ENCODE peak calls at places on chromosomes 5 and 9, in nine cellular contexts. D is cardiac muscle cell, Q is OCI-LY7, Y is pancreas, U is astrocyte, S is aorta, P is psoas muscle, J is Panc1, V is IMR-90. O is an unnamed sample.

GRCh38 chr5:144042157-144042556 is 128.3 kb downstream of the YIPF5 start:
- DNase-seq in D (no peak), Q (no peak), Y (no peak), U (no peak), S (no peak), P (no peak), J (no peak), V (no peak), O (no peak)

GRCh38 chr5:148336704-148337435 is 1.5 kb downstream of the SPINK9 start:
- DNase-seq in D (no peak), Q (peak), Y (no peak), U (no peak), S (no peak), P (no peak), J (no peak), V (no peak), O (no peak)

GRCh38 chr5:76831108-76831447 is 12.2 kb downstream of the F2RL1 start:
- DNase-seq in D (peak), Q (no peak), Y (peak), U (peak), S (no peak), P (no peak), J (no peak), V (peak), O (no peak)

GRCh38 chr5:28216939-28217360 is 1178.6 kb upstream of the CDH9 start:
- DNase-seq in D (no peak), Q (no peak), Y (no peak), U (no peak), S (no peak), P (no peak), J (no peak), V (no peak), O (no peak)

GRCh38 chr5:33513786-33514185 is 73.0 kb downstream of the TARS1 start:
- DNase-seq in D (peak), Q (no peak), Y (no peak), U (no peak), S (peak), P (no peak), J (no peak), V (no peak), O (no peak)

GRCh38 chr9:115013998-115014397 is 83.6 kb upstream of the TNFSF8 start:
- DNase-seq in D (peak), Q (peak), Y (peak), U (peak), S (peak), P (peak), J (no peak), V (peak), O (peak)

GRCh38 chr5:160240350-160240749 is 11.0 kb downstream of the FABP6 start:
- DNase-seq in D (no peak), Q (no peak), Y (no peak), U (no peak), S (no peak), P (no peak), J (no peak), V (no peak), O (no peak)

GRCh38 chr5:10489810-10490426 is 48.2 kb downstream of the ROPN1L start:
- DNase-seq in D (no peak), Q (peak), Y (no peak), U (no peak), S (no peak), P (no peak), J (no peak), V (peak), O (no peak)

GRCh38 chr9:131704195-131704983 is 35.5 kb downstream of the RAPGEF1 start:
- DNase-seq in D (no peak), Q (no peak), Y (no peak), U (no peak), S (no peak), P (no peak), J (no peak), V (no peak), O (no peak)

GRCh38 chr5:181190711-181191525 is 14.1 kb downstream of the TRIM7 start:
- DNase-seq in D (peak), Q (peak), Y (peak), U (no peak), S (peak), P (peak), J (no peak), V (no peak), O (peak)

GRCh38 chr9:2465921-2466460 is 155.6 kb upstream of the VLDLR start:
- DNase-seq in D (no peak), Q (no peak), Y (peak), U (no peak), S (no peak), P (no peak), J (no peak), V (peak), O (no peak)

GRCh38 chr9:127898433-127899199 is 787 bp downstream of the ST6GALNAC6 start:
- DNase-seq in D (peak), Q (peak), Y (peak), U (peak), S (peak), P (peak), J (no peak), V (peak), O (no peak)

GRCh38 chr9:7403839-7404238 is 395.7 kb downstream of the DMAC1 start:
- DNase-seq in D (no peak), Q (no peak), Y (no peak), U (no peak), S (no peak), P (no peak), J (no peak), V (no peak), O (no peak)

GRCh38 chr9:134449180-134449916 is 123.1 kb downstream of the RXRA start:
- DNase-seq in D (peak), Q (peak), Y (peak), U (peak), S (peak), P (peak), J (peak), V (peak), O (peak)

GRCh38 chr5:154287136-154287535 is 96.6 kb downstream of the GALNT10 start:
- DNase-seq in D (peak), Q (no peak), Y (no peak), U (peak), S (peak), P (no peak), J (no peak), V (peak), O (no peak)

GRCh38 chr5:56669534-56670483 is 145.5 kb upstream of the MAP3K1 start:
- DNase-seq in D (peak), Q (peak), Y (peak), U (no peak), S (peak), P (peak), J (no peak), V (peak), O (peak)

GRCh38 chr5:172533399-172534228 is 79.3 kb upstream of the SH3PXD2B start:
- DNase-seq in D (no peak), Q (no peak), Y (no peak), U (peak), S (no peak), P (no peak), J (no peak), V (no peak), O (no peak)

GRCh38 chr9:15276328-15276969 is 30.6 kb downstream of the TTC39B start:
- DNase-seq in D (no peak), Q (no peak), Y (no peak), U (no peak), S (no peak), P (no peak), J (no peak), V (no peak), O (no peak)

GRCh38 chr9:120578614-120579013 is 1.4 kb downstream of the CDK5RAP2 start:
- DNase-seq in D (no peak), Q (no peak), Y (no peak), U (no peak), S (no peak), P (no peak), J (no peak), V (no peak), O (no peak)

GRCh38 chr5:9479361-9479760 is 66.5 kb downstream of the SEMA5A start:
- DNase-seq in D (peak), Q (no peak), Y (no peak), U (peak), S (no peak), P (no peak), J (no peak), V (peak), O (no peak)

GRCh38 chr5:87300744-87301143 is 33.1 kb downstream of the RASA1 start:
- DNase-seq in D (peak), Q (no peak), Y (no peak), U (peak), S (peak), P (no peak), J (peak), V (peak), O (no peak)

GRCh38 chr9:107999011-107999410 is 509.4 kb upstream of the KLF4 start:
- DNase-seq in D (no peak), Q (no peak), Y (no peak), U (no peak), S (no peak), P (no peak), J (no peak), V (no peak), O (no peak)

GRCh38 chr9:134539613-134540012 is 102.0 kb upstream of the COL5A1 start:
- DNase-seq in D (no peak), Q (no peak), Y (no peak), U (no peak), S (no peak), P (peak), J (no peak), V (peak), O (no peak)

GRCh38 chr5:135185461-135186075 is 151.5 kb upstream of the PITX1 start:
- DNase-seq in D (peak), Q (no peak), Y (no peak), U (peak), S (no peak), P (no peak), J (no peak), V (peak), O (no peak)

GRCh38 chr5:57320552-57320951 is 146.7 kb downstream of the GPBP1 start:
- DNase-seq in D (no peak), Q (no peak), Y (no peak), U (no peak), S (no peak), P (no peak), J (no peak), V (no peak), O (no peak)

GRCh38 chr9:114561771-114562170 is 25.8 kb upstream of the ATP6V1G1 start:
- DNase-seq in D (no peak), Q (no peak), Y (no peak), U (no peak), S (no peak), P (no peak), J (no peak), V (no peak), O (no peak)

GRCh38 chr5:168578506-168579205 is 512 bp downstream of the PANK3 start:
- DNase-seq in D (no peak), Q (no peak), Y (peak), U (no peak), S (no peak), P (no peak), J (peak), V (no peak), O (no peak)

GRCh38 chr5:73126381-73126780 is 6.0 kb downstream of the TMEM171 start:
- DNase-seq in D (peak), Q (peak), Y (no peak), U (no peak), S (no peak), P (no peak), J (no peak), V (no peak), O (no peak)

GRCh38 chr5:64836190-64836750 is 67.5 kb downstream of the CWC27 start:
- DNase-seq in D (peak), Q (no peak), Y (no peak), U (no peak), S (no peak), P (no peak), J (no peak), V (peak), O (no peak)

GRCh38 chr9:72351538-72352453 is 13.2 kb downstream of the ZFAND5 start:
- DNase-seq in D (no peak), Q (no peak), Y (no peak), U (peak), S (no peak), P (peak), J (peak), V (peak), O (peak)

DNA sequence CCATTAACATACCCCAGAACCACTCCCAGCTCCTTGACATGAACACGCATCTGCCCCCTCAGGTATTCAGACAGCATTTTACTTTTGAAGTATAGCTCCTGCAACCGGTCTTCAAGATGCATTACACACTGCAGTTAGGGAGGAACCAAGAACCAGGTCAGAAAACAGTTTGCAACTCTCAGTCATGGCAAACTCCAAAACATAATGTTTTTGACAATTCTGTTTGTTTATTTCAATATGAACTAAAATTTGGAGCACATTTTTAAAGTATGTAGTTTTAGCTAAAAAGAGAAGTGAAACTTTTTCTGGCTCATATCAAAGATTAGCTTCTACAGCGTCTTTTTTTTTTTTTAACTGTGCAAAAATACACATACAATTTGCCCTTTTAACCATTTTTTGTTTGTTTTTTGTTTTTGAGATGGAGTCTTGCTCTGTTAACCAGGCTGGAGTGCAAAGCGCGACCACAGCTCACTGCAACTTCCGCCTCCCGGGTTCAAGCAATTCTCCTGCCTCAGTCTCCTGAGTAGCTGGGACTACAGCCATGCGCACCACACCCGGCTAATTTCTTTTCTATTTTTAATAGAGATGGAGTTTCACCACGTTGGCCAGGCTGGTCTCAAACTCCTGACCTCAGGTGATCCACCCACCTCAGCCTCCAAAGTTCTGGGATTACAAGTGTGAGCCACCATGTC is 12.2 kb upstream of the RAPGEF6 start:
- DNase-seq in D (no peak), Q (peak), Y (no peak), U (no peak), S (no peak), P (no peak), J (no peak), V (no peak), O (no peak)
- H3K27ac ChIP-seq in D (no peak), Q (peak), Y (no peak), U (no peak), S (no peak), P (no peak), J (no peak), V (no peak), O (no peak)

GRCh38 chr9:34958411-34958982 is 412 bp downstream of the PHF24 start:
- DNase-seq in D (no peak), Q (no peak), Y (no peak), U (no peak), S (no peak), P (no peak), J (no peak), V (no peak), O (no peak)
- H3K27ac ChIP-seq in D (no peak), Q (no peak), Y (no peak), U (no peak), S (no peak), P (no peak), J (no peak), V (no peak), O (no peak)

GRCh38 chr9:112486221-112487007 is at the start of gene KIAA1958:
- DNase-seq in D (peak), Q (peak), Y (peak), U (peak), S (peak), P (peak), J (no peak), V (peak), O (peak)

GRCh38 chr9:112489876-112490661 is 3.4 kb downstream of the KIAA1958 start:
- DNase-seq in D (no peak), Q (no peak), Y (no peak), U (peak), S (no peak), P (no peak), J (no peak), V (no peak), O (no peak)

GRCh38 chr9:112487008-112487798 is 576 bp downstream of the KIAA1958 start:
- DNase-seq in D (peak), Q (peak), Y (peak), U (peak), S (peak), P (peak), J (no peak), V (peak), O (peak)

GRCh38 chr9:112489039-112489546 is 2.5 kb downstream of the KIAA1958 start:
- DNase-seq in D (no peak), Q (no peak), Y (no peak), U (no peak), S (no peak), P (no peak), J (no peak), V (no peak), O (no peak)

GRCh38 chr9:112487799-112488345 is 1.2 kb downstream of the KIAA1958 start:
- DNase-seq in D (no peak), Q (peak), Y (no peak), U (peak), S (no peak), P (no peak), J (no peak), V (no peak), O (no peak)
- H3K27ac ChIP-seq in D (peak), Q (peak), Y (peak), U (no peak), S (no peak), P (peak), J (peak), V (no peak), O (peak)

DNA sequence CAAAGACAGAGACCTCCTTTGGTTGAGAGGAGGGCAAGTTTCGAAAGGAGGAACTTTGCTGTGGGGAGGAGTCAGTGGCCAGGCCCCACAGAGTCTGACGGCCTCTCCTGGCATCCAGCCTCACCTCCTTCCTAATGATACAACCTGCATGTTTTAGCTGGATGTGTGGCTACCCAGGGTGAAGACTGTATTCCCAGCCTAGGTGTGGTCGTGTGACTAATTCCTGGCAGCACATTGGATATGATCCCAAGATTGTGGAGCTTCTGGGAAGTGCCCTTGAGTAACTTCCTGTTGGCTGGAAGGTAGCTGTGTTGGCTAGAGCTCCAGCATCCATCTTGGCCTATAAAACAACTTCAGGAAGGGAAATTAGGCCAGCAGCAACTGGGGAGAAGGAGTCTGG is 19.0 kb upstream of the LPCAT1 start:
- DNase-seq in D (peak), Q (no peak), Y (no peak), U (peak), S (peak), P (no peak), J (peak), V (no peak), O (no peak)
- H3K27ac ChIP-seq in D (no peak), Q (no peak), Y (no peak), U (no peak), S (no peak), P (no peak), J (no peak), V (no peak), O (peak)

DNA sequence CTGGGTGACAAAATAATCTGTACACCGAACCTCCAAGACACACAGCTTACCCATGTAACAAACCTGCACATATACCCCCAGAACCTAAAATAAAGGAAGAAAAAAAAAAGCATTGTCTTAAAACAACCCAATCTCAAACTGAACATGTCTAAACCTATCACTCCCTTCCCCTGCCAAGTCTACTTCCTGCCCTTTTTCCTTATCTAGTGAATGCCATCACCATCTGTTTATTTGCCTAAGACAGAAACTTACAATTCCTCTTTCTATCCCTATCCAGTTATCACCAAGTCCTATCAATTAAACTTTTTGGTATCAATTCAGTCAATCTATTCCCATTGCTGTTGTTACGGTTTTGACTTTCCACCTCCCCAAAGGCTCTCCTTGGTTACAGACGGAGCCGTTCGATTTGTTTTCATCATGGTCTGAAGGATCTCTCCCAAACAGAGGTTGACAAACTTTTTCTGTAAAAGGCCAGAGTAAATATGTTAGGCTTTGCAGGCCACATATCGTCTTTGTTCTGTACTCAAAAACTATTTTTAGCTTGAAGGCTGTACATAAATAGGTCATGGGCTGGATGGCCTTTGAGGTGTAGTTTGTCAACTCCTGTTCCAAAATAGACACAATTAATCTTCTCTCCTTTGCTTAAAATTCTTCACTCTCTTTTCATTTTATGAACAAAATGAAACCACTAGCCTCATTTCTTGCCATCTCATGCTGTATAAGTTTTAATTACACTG is 12.1 kb downstream of the NOL8 start:
- DNase-seq in D (peak), Q (no peak), Y (no peak), U (peak), S (no peak), P (no peak), J (no peak), V (no peak), O (no peak)
- H3K27ac ChIP-seq in D (peak), Q (no peak), Y (no peak), U (no peak), S (no peak), P (peak), J (no peak), V (no peak), O (peak)

GRCh38 chr9:126155756-126156664 is 170.6 kb upstream of the MVB12B start:
- DNase-seq in D (no peak), Q (no peak), Y (no peak), U (no peak), S (no peak), P (no peak), J (no peak), V (no peak), O (no peak)
- H3K27ac ChIP-seq in D (no peak), Q (no peak), Y (no peak), U (no peak), S (no peak), P (no peak), J (no peak), V (no peak), O (no peak)

GRCh38 chr9:33348998-33349397 is 53.4 kb downstream of the AQP7 start:
- DNase-seq in D (no peak), Q (no peak), Y (no peak), U (no peak), S (no peak), P (no peak), J (no peak), V (no peak), O (no peak)

GRCh38 chr9:33346564-33346963 is 55.8 kb downstream of the AQP7 start:
- DNase-seq in D (peak), Q (no peak), Y (no peak), U (no peak), S (no peak), P (no peak), J (no peak), V (no peak), O (no peak)

GRCh38 chr9:33350310-33350709 is 52.1 kb downstream of the AQP7 start:
- DNase-seq in D (peak), Q (no peak), Y (no peak), U (peak), S (no peak), P (no peak), J (no peak), V (peak), O (no peak)

GRCh38 chr9:33351547-33351946 is 50.8 kb downstream of the AQP7 start:
- DNase-seq in D (no peak), Q (no peak), Y (no peak), U (no peak), S (no peak), P (no peak), J (no peak), V (no peak), O (no peak)

GRCh38 chr9:33349743-33350142 is 52.6 kb downstream of the AQP7 start:
- DNase-seq in D (no peak), Q (no peak), Y (no peak), U (no peak), S (no peak), P (no peak), J (no peak), V (no peak), O (no peak)
- H3K27ac ChIP-seq in D (no peak), Q (no peak), Y (no peak), U (no peak), S (no peak), P (no peak), J (no peak), V (peak), O (peak)

O was measured in left ventricle myocardium inferior.